ENCODE peak calls at places on chromosome 16, in four cellular contexts. N, L, G and Z are unnamed samples.

GRCh38 chr16:62576636-62577035 is 540.4 kb upstream of the CDH8 start:
- DNase-seq in N (no peak), L (no peak), G (no peak), Z (no peak)

GRCh38 chr16:58110590-58111330 is 18.4 kb downstream of the CFAP20 start:
- DNase-seq in N (no peak), L (no peak), G (no peak), Z (no peak)

GRCh38 chr16:13436641-13437423 is 483.1 kb upstream of the ERCC4 start:
- DNase-seq in N (peak; percentile 42), L (no peak), G (no peak), Z (no peak)

GRCh38 chr16:68235105-68235881 is 634 bp downstream of the ESRP2 start:
- DNase-seq in N (no peak), L (no peak), G (no peak), Z (no peak)

GRCh38 chr16:79316004-79316458 is 284.5 kb downstream of the MAF start:
- DNase-seq in N (no peak), L (no peak), G (no peak), Z (no peak)

GRCh38 chr16:87100306-87101058 is 216.7 kb downstream of the C16orf95 start:
- DNase-seq in N (no peak), L (no peak), G (no peak), Z (no peak)

GRCh38 chr16:24010440-24011089 is 174.8 kb downstream of the PRKCB start:
- DNase-seq in N (peak; percentile 39), L (peak; percentile 84), G (peak; percentile 76), Z (peak; percentile 66)

GRCh38 chr16:64144612-64145011 is 977.3 kb downstream of the CDH11 start:
- DNase-seq in N (no peak), L (no peak), G (no peak), Z (no peak)

GRCh38 chr16:85527767-85528297 is 85.3 kb upstream of the GSE1 start:
- DNase-seq in N (no peak), L (no peak), G (no peak), Z (no peak)

GRCh38 chr16:31202402-31203385 is at the start of gene PYCARD:
- DNase-seq in N (peak; percentile 23), L (peak; percentile 53), G (peak; percentile 31), Z (no peak)

GRCh38 chr16:31004658-31005057 is 5.8 kb downstream of the STX1B start:
- DNase-seq in N (no peak), L (no peak), G (no peak), Z (no peak)

GRCh38 chr16:86051376-86052114 is 152.6 kb downstream of the IRF8 start:
- DNase-seq in N (no peak), L (no peak), G (no peak), Z (no peak)

GRCh38 chr16:80014241-80014939 is 413.9 kb upstream of the MAF start:
- DNase-seq in N (no peak), L (no peak), G (no peak), Z (no peak)

GRCh38 chr16:30028438-30029093 is 2.5 kb downstream of the TLCD3B start:
- DNase-seq in N (no peak), L (peak; percentile 34), G (no peak), Z (no peak)

GRCh38 chr16:30958164-30959083 is 870 bp downstream of the SETD1A start:
- DNase-seq in N (peak; percentile 40), L (peak; percentile 68), G (peak; percentile 51), Z (peak; percentile 48)

GRCh38 chr16:11405331-11406176 is 60.3 kb downstream of the RMI2 start:
- DNase-seq in N (no peak), L (peak; percentile 49), G (peak; percentile 33), Z (no peak)

GRCh38 chr16:48602357-48603014 is 7.5 kb downstream of the N4BP1 start:
- DNase-seq in N (no peak), L (no peak), G (no peak), Z (no peak)

GRCh38 chr16:55576369-55576768 is 9.9 kb downstream of the CAPNS2 start:
- DNase-seq in N (no peak), L (no peak), G (no peak), Z (peak; percentile 43)

GRCh38 chr16:48426244-48427135 is 41.3 kb upstream of the SIAH1 start:
- DNase-seq in N (peak; percentile 44), L (no peak), G (peak; percentile 43), Z (peak; percentile 57)

GRCh38 chr16:78647019-78647418 is 547.6 kb downstream of the WWOX start:
- DNase-seq in N (no peak), L (no peak), G (no peak), Z (no peak)

GRCh38 chr16:79469999-79470398 is 130.5 kb downstream of the MAF start:
- DNase-seq in N (no peak), L (peak; percentile 72), G (no peak), Z (no peak)

GRCh38 chr16:71500964-71501363 is 11.8 kb upstream of the ZNF19 start:
- DNase-seq in N (no peak), L (no peak), G (no peak), Z (no peak)
- TF ChIP-seq CTCF in N (no peak), L (no peak), G (no peak), Z (no peak)

GRCh38 chr16:89815639-89816348 is 653 bp downstream of the FANCA start:
- DNase-seq in N (no peak), L (no peak), G (no peak), Z (no peak)
- H3K4me3 ChIP-seq in N (peak overlapping the region; percentile 60), L (no peak overlapping the region), G (peak overlapping the region; percentile 72), Z (peak overlapping the region; percentile 77)

DNA sequence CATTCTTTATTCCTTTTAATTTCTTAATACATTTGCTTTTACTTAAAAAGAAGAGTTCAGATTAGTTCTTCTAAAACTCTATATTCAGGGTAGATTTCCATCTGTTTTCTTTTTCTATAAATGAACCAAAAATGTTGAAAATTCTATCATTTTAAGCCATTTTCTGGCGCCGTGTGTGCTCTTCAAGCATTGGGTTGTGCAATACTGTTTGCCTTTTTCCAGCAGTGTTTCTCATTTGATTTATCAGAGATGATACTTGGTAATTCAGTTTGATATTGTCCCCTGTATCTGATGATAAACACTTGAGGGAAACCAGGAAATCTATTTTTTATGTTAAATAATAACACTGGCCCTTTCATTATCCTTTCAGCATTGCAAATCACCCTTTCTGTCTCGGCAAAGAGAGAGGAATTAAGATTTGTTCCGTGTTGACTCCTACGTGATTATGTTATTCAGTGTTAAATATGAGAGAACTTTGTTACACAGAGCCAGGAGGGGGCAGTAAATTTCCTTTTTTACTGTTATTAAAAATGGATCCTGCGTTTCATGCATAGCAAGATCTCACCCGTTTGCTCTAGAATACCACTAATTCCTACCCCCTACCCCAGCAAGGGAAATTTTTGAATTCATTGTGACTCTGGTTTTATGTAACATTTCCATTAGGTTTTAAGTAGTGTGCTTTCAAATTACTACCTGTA is 606.9 kb upstream of the RBFOX1 start:
- DNase-seq in N (no peak), L (no peak), G (no peak), Z (no peak)
- TF ChIP-seq CTCF in N (no peak), L (no peak), G (no peak), Z (no peak)

DNA sequence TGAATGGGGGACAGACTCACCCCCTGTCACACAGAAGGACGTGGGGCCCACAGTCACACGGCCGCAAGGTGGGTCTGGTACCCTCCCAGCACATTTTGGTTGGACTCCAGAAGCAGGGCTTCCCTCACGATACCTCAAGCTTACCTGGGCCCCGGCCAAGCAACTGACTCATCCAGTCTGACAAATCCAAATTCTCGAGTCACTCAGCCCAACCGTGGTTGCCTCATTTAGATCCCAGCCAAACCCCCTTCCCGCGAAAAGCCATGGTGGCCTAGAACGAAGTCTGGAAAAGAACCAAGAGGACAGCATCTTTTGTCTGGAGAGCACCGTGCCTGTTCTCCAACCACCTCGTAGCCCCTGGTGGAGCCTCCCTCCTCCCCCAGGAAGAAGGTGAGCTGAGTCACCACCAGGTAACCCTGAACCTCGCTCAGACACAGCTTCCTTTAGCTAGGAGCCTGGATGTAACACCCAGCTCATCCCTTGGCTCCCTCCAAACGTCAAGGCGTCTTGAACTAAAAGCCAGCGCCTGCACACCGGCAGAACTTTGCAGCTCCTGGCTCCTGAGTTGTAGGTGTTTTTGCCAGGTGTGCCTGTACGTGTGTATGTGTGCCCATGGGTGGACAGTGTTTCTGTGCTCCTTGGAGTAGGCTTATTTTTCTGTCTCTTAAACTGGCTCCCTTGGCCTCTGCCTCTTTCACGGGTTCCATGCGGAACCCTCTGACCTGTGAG is 78.9 kb downstream of the CMIP start:
- DNase-seq in N (peak; percentile 78), L (peak; percentile 94), G (peak; percentile 71), Z (peak; percentile 86)
- H3K4me3 ChIP-seq in N (no peak overlapping the region), L (no peak overlapping the region), G (no peak overlapping the region), Z (no peak overlapping the region)